ENCODE peak calls at places on chromosomes 11 and 22, in seven cellular contexts. P, J, U, D, B, L and A are unnamed samples.

GRCh38 chr11:73333626-73334199 is 25.6 kb downstream of the ARHGEF17 start:
- DNase-seq in P (no peak), J (no peak), U (no peak), D (no peak), B (no peak), L (no peak), A (no peak)

GRCh38 chr11:127042445-127042844 is 41.9 kb upstream of the KIRREL3 start:
- DNase-seq in P (no peak), J (no peak), U (no peak), D (no peak), B (no peak), L (no peak), A (no peak)

GRCh38 chr11:115476463-115477286 is 27.5 kb downstream of the CADM1 start:
- DNase-seq in P (no peak), J (no peak), U (no peak), D (no peak), B (no peak), L (no peak), A (no peak)

GRCh38 chr11:57273448-57274058 is 36.5 kb upstream of the APLNR start:
- DNase-seq in P (no peak), J (no peak), U (no peak), D (no peak), B (no peak), L (no peak), A (no peak)

GRCh38 chr11:106331163-106331562 is 253.7 kb downstream of the AASDHPPT start:
- DNase-seq in P (no peak), J (no peak), U (no peak), D (no peak), B (no peak), L (no peak), A (no peak)

GRCh38 chr11:65849771-65850216 is 8.2 kb downstream of the CFL1 start:
- DNase-seq in P (no peak), J (no peak), U (no peak), D (no peak), B (no peak), L (no peak), A (no peak)

GRCh38 chr11:75476716-75477613 is 44.0 kb upstream of the KLHL35 start:
- DNase-seq in P (peak; percentile 72), J (no peak), U (peak; percentile 79), D (peak; percentile 84), B (no peak), L (no peak), A (peak; percentile 54)

GRCh38 chr11:100550910-100551309 is 136.2 kb upstream of the ARHGAP42 start:
- DNase-seq in P (no peak), J (no peak), U (no peak), D (no peak), B (no peak), L (no peak), A (no peak)

GRCh38 chr11:78560826-78561484 is 13.7 kb downstream of the NARS2 start:
- DNase-seq in P (no peak), J (no peak), U (no peak), D (no peak), B (no peak), L (no peak), A (no peak)

GRCh38 chr22:44206696-44207095 is 26.0 kb downstream of the PARVG start:
- DNase-seq in P (no peak), J (no peak), U (no peak), D (no peak), B (no peak), L (no peak), A (no peak)

GRCh38 chr11:37905707-37906417 is 1307.8 kb upstream of the RAG2 start:
- DNase-seq in P (no peak), J (no peak), U (no peak), D (no peak), B (no peak), L (no peak), A (no peak)

GRCh38 chr11:60924906-60925684 is 835 bp downstream of the TMEM132A start:
- DNase-seq in P (no peak), J (no peak), U (no peak), D (no peak), B (no peak), L (no peak), A (no peak)

GRCh38 chr11:32221476-32222032 is 130.7 kb downstream of the RCN1 start:
- DNase-seq in P (no peak), J (no peak), U (no peak), D (no peak), B (no peak), L (no peak), A (no peak)

GRCh38 chr11:86164106-86164505 is 80.4 kb upstream of the EED start:
- DNase-seq in P (no peak), J (no peak), U (no peak), D (no peak), B (no peak), L (no peak), A (no peak)

GRCh38 chr11:78022397-78023396 is at the start of gene KCTD14:
- DNase-seq in P (peak; percentile 73), J (no peak), U (peak; percentile 37), D (peak; percentile 70), B (peak; percentile 55), L (no peak), A (no peak)

GRCh38 chr11:65298131-65298535 is 16.5 kb upstream of the CDC42EP2 start:
- DNase-seq in P (peak; percentile 94), J (no peak), U (no peak), D (no peak), B (no peak), L (peak; percentile 91), A (peak; percentile 93)

GRCh38 chr22:39616781-39617180 is 46.2 kb downstream of the CACNA1I start:
- DNase-seq in P (no peak), J (no peak), U (no peak), D (no peak), B (no peak), L (no peak), A (no peak)

GRCh38 chr11:2215561-2216399 is 44.2 kb upstream of the TH start:
- DNase-seq in P (peak; percentile 44), J (no peak), U (no peak), D (peak; percentile 2), B (no peak), L (peak; percentile 65), A (no peak)
- H3K4me1 ChIP-seq in P (no peaks in the 10 kb centered on the region), J (no peaks in the 10 kb centered on the region), U (no peaks in the 10 kb centered on the region), D (no peaks in the 10 kb centered on the region), B (no peaks in the 10 kb centered on the region), L (no peaks in the 10 kb centered on the region), A (no peaks in the 10 kb centered on the region)

GRCh38 chr11:121797496-121797895 is 318.5 kb downstream of the BLID start:
- DNase-seq in P (no peak), J (no peak), U (no peak), D (no peak), B (no peak), L (no peak), A (no peak)
- TF ChIP-seq CTCF in P (no peak), J (no peak), U (no peak), D (no peak), B (no peak), L (no peak), A (no peak)

GRCh38 chr11:118640332-118641154 is 33.1 kb downstream of the PHLDB1 start:
- DNase-seq in P (no peak), J (no peak), U (no peak), D (no peak), B (no peak), L (no peak), A (no peak)
- H3K36me3 ChIP-seq in P (no peaks in the 10 kb centered on the region), J (no peaks in the 10 kb centered on the region), U (peaks cover 16% of the 10 kb centered on the region), D (no peaks in the 10 kb centered on the region), B (no peaks in the 10 kb centered on the region), L (peaks cover 33% of the 10 kb centered on the region), A (peaks cover 99% of the 10 kb centered on the region)

GRCh38 chr11:124793466-124794278 is 6.5 kb downstream of the MSANTD2 start:
- DNase-seq in P (no peak), J (peak; percentile 78), U (no peak), D (no peak), B (peak; percentile 21), L (no peak), A (no peak)

GRCh38 chr11:124798991-124799383 is 1.2 kb downstream of the MSANTD2 start:
- DNase-seq in P (no peak), J (peak; percentile 42), U (no peak), D (no peak), B (no peak), L (no peak), A (no peak)

GRCh38 chr11:124800226-124800929 is at the start of gene MSANTD2:
- DNase-seq in P (peak; percentile 84), J (peak; percentile 78), U (peak; percentile 72), D (peak; percentile 50), B (peak; percentile 80), L (peak; percentile 88), A (peak; percentile 86)

GRCh38 chr11:124799384-124800225 is 601 bp downstream of the MSANTD2 start:
- DNase-seq in P (peak; percentile 46), J (peak; percentile 28), U (peak; percentile 9), D (no peak), B (peak; percentile 37), L (peak; percentile 70), A (peak; percentile 22)

DNA sequence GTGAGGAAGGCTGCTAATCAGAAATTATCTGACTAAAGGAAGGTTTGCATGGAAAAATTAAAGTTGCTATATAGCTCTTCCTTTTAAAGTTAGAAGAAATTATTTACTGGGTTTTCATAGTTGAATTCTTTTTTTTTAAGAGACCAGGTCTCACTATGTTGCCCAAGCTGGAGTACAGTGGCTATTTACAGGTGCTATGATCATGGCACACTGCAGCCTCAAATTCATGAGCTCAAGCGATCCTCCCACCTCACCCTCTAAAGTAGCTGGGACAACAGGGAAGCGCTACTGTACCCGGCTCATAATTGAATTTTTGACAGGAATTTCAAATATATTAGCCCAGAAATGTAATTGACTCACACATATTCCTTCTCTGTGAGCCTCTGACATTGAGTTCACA is 3.9 kb downstream of the MSANTD2 start:
- DNase-seq in P (no peak), J (no peak), U (no peak), D (no peak), B (no peak), L (no peak), A (no peak)
- H3K4me1 ChIP-seq in P (peaks cover 4% of the 10 kb centered on the region), J (peaks cover 41% of the 10 kb centered on the region), U (no peaks in the 10 kb centered on the region), D (peaks cover 9% of the 10 kb centered on the region), B (peaks cover 18% of the 10 kb centered on the region), L (peaks cover 22% of the 10 kb centered on the region), A (peaks cover 68% of the 10 kb centered on the region)

DNA sequence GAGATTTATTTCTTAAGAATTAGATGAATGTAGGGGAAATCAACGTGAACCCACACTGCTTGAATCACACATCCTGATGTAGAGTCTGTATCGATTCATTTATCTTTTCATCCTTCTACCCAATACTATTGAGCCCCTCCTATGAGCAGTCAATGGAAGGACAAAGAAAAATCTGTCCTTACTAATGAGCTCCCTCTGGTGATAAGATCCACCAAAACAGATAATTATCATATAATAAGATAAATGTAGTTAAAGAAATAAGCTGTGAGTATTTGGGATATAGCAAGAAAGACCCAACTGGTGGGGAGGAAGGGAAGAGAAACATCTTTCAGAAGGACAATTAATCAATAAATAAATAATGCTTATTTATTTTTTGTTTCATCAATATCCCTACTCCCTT is 385.1 kb upstream of the CCDC90B start:
- DNase-seq in P (no peak), J (no peak), U (no peak), D (no peak), B (no peak), L (no peak), A (no peak)
- TF ChIP-seq CTCF in P (peak; percentile 24), J (no peak), U (no peak), D (no peak), B (no peak), L (no peak), A (no peak)